ENCODE peak calls at places on chromosomes 3 and 15, in seven cellular contexts. H, U, M, E, C, K and B are unnamed samples.

GRCh38 chr3:39106281-39107055 is 959 bp downstream of the GORASP1 start:
- DNase-seq in K (peak), H (peak), U (peak), C (no peak), E (no peak), M (peak), B (peak)

GRCh38 chr3:54988302-54989022 is 60.6 kb upstream of the LRTM1 start:
- DNase-seq in K (no peak), U (peak), E (peak), H (peak), C (no peak), M (no peak), B (peak)

GRCh38 chr15:90033448-90033847 is 32.3 kb downstream of the ZNF710 start:
- DNase-seq in C (no peak), U (no peak), H (peak), E (no peak), K (no peak), M (no peak), B (no peak)

GRCh38 chr3:147200545-147200944 is 205.8 kb downstream of the ZIC4 start:
- DNase-seq in C (no peak), E (no peak), H (no peak), K (no peak), U (no peak), M (no peak), B (no peak)

GRCh38 chr3:156456771-156457224 is 98.1 kb downstream of the SSR3 start:
- DNase-seq in E (no peak), H (no peak), K (no peak), C (no peak), M (peak), U (no peak), B (peak)

GRCh38 chr15:50210462-50211264 is 28.7 kb downstream of the SLC27A2 start:
- DNase-seq in H (no peak), U (no peak), M (no peak), K (no peak), E (no peak), C (no peak), B (peak)

GRCh38 chr15:100241572-100242479 is 99.9 kb downstream of the ADAMTS17 start:
- DNase-seq in E (no peak), C (no peak), K (peak), U (peak), M (peak), H (no peak), B (peak)

GRCh38 chr3:4994144-4994730 is 15.0 kb downstream of the BHLHE40 start:
- DNase-seq in E (no peak), C (no peak), U (no peak), K (no peak), M (no peak), H (no peak), B (peak)

GRCh38 chr3:127419641-127420354 is 132.0 kb upstream of the PRR20G start:
- DNase-seq in K (no peak), C (no peak), H (peak), U (no peak), M (no peak), E (no peak), B (no peak)

GRCh38 chr15:81298606-81299005 is 25.3 kb downstream of the STARD5 start:
- DNase-seq in K (no peak), E (no peak), U (no peak), M (no peak), H (peak), C (no peak), B (no peak)

GRCh38 chr15:62559049-62559733 is 394.1 kb upstream of the C2CD4B start:
- DNase-seq in E (peak), M (no peak), C (no peak), U (peak), H (no peak), K (no peak), B (no peak)

GRCh38 chr15:62558640-62559039 is 393.6 kb upstream of the C2CD4B start:
- DNase-seq in H (no peak), K (no peak), C (no peak), U (no peak), M (peak), E (no peak), B (no peak)

GRCh38 chr15:62549345-62549970 is 384.4 kb upstream of the C2CD4B start:
- DNase-seq in U (peak), E (no peak), K (peak), C (no peak), H (no peak), M (peak), B (peak)

GRCh38 chr15:62554164-62554563 is 389.1 kb upstream of the C2CD4B start:
- DNase-seq in H (no peak), M (no peak), E (no peak), U (no peak), C (no peak), K (no peak), B (no peak)
- H3K4me3 ChIP-seq in H (no peak), M (no peak), E (no peak), U (no peak), C (no peak), K (no peak), B (no peak)

DNA sequence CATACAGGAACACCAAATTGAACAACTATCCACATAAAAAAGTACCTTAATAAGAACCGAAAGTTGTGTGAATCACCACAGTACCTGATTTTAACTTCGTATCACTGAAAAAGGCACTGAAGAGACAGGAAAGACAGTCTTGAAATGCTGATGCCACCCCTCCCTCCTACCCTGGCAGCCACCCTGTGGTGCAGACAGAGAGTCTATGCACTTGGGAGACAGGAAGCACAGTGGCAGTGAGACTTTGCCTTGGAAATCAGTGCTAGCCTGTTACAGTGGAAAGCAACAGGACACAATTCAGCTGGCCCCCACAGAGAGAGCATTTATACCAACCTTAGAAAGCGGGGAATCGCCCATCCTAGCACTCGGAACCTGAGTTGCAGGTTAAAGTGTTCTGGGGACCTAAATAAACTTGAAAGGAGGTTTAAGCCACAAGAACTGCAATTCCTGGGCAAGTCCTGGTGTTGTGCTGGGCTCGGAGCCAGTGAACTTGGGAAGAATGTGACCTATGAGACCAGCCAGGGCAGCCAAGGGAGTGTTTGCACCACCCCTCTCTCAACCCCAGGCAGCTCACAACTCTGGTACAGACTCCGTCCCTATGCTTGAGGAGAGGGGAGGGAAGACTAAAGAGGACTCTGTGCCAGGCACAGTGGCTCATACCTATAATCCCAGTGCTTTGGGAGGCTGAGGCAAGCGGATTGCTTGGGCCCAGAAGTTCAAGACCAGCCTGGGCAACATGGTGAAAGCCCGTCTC is 240.1 kb downstream of the ISL2 start:
- DNase-seq in C (no peak), U (peak), K (no peak), H (peak), E (no peak), M (no peak), B (no peak)
- H3K4me3 ChIP-seq in C (no peak), U (no peak), K (no peak), H (no peak), E (no peak), M (no peak), B (no peak)

GRCh38 chr15:60589253-60589652 is 110.3 kb upstream of the ICE2 start:
- DNase-seq in U (no peak), M (no peak), C (peak), K (no peak), E (no peak), H (no peak), B (no peak)

GRCh38 chr15:60590935-60591490 is 112.1 kb upstream of the ICE2 start:
- DNase-seq in U (peak), H (peak), M (peak), E (no peak), K (peak), C (peak), B (no peak)

GRCh38 chr15:60591491-60592385 is 112.8 kb upstream of the ICE2 start:
- DNase-seq in U (peak), C (peak), M (peak), K (no peak), H (peak), E (no peak), B (no peak)

GRCh38 chr15:60592386-60593339 is 113.7 kb upstream of the ICE2 start:
- DNase-seq in E (no peak), U (peak), M (peak), K (no peak), C (peak), H (peak), B (peak)

GRCh38 chr15:60589728-60590127 is 110.8 kb upstream of the ICE2 start:
- DNase-seq in H (no peak), C (no peak), U (no peak), K (no peak), E (peak), M (no peak), B (no peak)
- H3K4me3 ChIP-seq in H (no peak), C (peak), U (no peak), K (no peak), E (no peak), M (no peak), B (no peak)

GRCh38 chr15:33067456-33067855 is 127.1 kb downstream of the FMN1 start:
- DNase-seq in U (peak), C (no peak), E (peak), K (no peak), H (no peak), M (peak), B (peak)

GRCh38 chr15:33068531-33068990 is 126.0 kb downstream of the FMN1 start:
- DNase-seq in U (no peak), M (peak), K (no peak), E (no peak), H (peak), C (no peak), B (peak)

GRCh38 chr15:33066584-33066983 is 127.9 kb downstream of the FMN1 start:
- DNase-seq in K (no peak), C (no peak), U (no peak), H (no peak), M (no peak), E (no peak), B (no peak)

GRCh38 chr15:33068007-33068441 is 126.5 kb downstream of the FMN1 start:
- DNase-seq in C (peak), K (peak), H (peak), M (peak), E (peak), U (no peak), B (peak)

GRCh38 chr15:33064878-33065277 is 129.6 kb downstream of the FMN1 start:
- DNase-seq in H (no peak), K (no peak), U (peak), C (no peak), E (peak), M (no peak), B (peak)
- H3K4me3 ChIP-seq in H (no peak), K (no peak), U (no peak), C (no peak), E (peak), M (no peak), B (no peak)

GRCh38 chr3:24379936-24380335 is 114.7 kb downstream of the THRB start:
- DNase-seq in C (no peak), U (no peak), H (no peak), E (no peak), K (no peak), M (no peak), B (peak)
- H3K4me3 ChIP-seq in C (no peak), U (no peak), H (no peak), E (no peak), K (no peak), M (no peak), B (no peak)